ENCODE peak calls at places on chromosomes 4 and X, in eight cellular contexts. D, Z, X, N, L, Y, U and K are unnamed samples.

GRCh38 chr4:64890131-64890710 is 481.0 kb upstream of the TECRL start:
- DNase-seq in X (no peak), L (no peak), D (no peak), U (no peak), N (no peak), Z (no peak), Y (no peak), K (no peak)

GRCh38 chr4:145679520-145679919 is 426 bp upstream of the C4orf51 start:
- DNase-seq in Z (no peak), D (no peak), Y (peak; percentile 43), N (peak; percentile 66), U (peak; percentile 25), X (no peak), L (no peak), K (no peak)

GRCh38 chr4:2061208-2062131 is 2.3 kb downstream of the NAT8L start:
- DNase-seq in X (no peak), D (no peak), L (no peak), U (no peak), N (no peak), Y (no peak), Z (no peak), K (no peak)

GRCh38 chrX:132615396-132616131 is 126.7 kb upstream of the MBNL3 start:
- DNase-seq in Y (peak; percentile 29), Z (peak; percentile 70), N (peak; percentile 34), D (peak; percentile 52), L (peak; percentile 63), X (no peak), U (peak; percentile 44), K (no peak)

GRCh38 chr4:78656968-78657445 is 105.4 kb downstream of the ANXA3 start:
- DNase-seq in Z (no peak), Y (no peak), X (no peak), D (peak; percentile 62), U (no peak), L (no peak), N (peak; percentile 81), K (no peak)

GRCh38 chrX:151697537-151697936 is 2.3 kb downstream of the PRRG3 start:
- DNase-seq in Z (no peak), L (no peak), Y (no peak), X (no peak), U (no peak), N (no peak), D (no peak), K (no peak)

GRCh38 chr4:15652191-15652590 is 3.0 kb downstream of the FBXL5 start:
- DNase-seq in X (no peak), Z (no peak), N (peak; percentile 14), D (no peak), Y (no peak), L (no peak), U (no peak), K (no peak)

GRCh38 chr4:99038213-99038612 is 42.7 kb downstream of the METAP1 start:
- DNase-seq in N (no peak), L (no peak), X (no peak), U (no peak), D (no peak), Y (no peak), Z (no peak), K (no peak)

GRCh38 chr4:112865443-112865842 is 184.0 kb upstream of the ANK2 start:
- DNase-seq in D (no peak), U (no peak), X (no peak), L (no peak), Y (no peak), Z (no peak), N (no peak), K (no peak)

GRCh38 chrX:57178605-57179004 is 41.4 kb upstream of the SPIN2A start:
- DNase-seq in U (no peak), N (no peak), Y (no peak), L (no peak), X (no peak), D (no peak), Z (no peak), K (no peak)

GRCh38 chr4:73259552-73260140 is 1.0 kb upstream of the ANKRD17 start:
- DNase-seq in Y (no peak), X (no peak), Z (peak; percentile 21), L (no peak), D (peak; percentile 42), U (peak; percentile 9), N (no peak), K (no peak)

GRCh38 chr4:113725963-113726362 is 35.6 kb downstream of the CAMK2D start:
- DNase-seq in L (no peak), Z (no peak), N (no peak), U (no peak), Y (no peak), X (no peak), D (no peak), K (no peak)

GRCh38 chr4:8850074-8850829 is 21.4 kb downstream of the HMX1 start:
- DNase-seq in X (no peak), U (no peak), L (peak; percentile 39), Z (no peak), D (no peak), Y (no peak), N (no peak), K (no peak)

GRCh38 chr4:168812806-168813205 is 197.2 kb downstream of the CBR4 start:
- DNase-seq in D (no peak), Z (peak; percentile 45), L (no peak), Y (no peak), U (no peak), X (no peak), N (no peak), K (no peak)
- TF ChIP-seq EZH2 in D (no peak), Z (no peak), L (no peak), Y (no peak), U (no peak), X (no peak), N (no peak), K (no peak)

DNA sequence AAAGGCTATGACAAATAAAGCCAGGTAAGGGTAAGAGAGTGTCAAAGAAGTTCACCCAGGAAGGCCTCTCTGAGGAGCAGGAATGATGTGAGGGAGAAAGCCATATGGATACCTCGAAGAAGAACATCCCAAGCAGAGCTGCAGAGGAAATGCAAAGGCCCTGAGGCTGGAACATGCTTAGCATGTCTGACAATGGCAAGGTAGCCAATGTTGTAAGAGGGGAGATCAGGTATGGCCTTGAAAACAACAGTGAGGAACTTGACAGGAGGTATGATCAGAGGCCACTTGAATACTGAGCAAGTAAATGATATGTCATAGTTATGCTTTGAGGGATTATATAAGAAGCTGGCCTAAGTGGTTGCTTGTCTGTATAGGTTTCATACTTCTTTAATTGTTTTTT is 3.8 kb downstream of the SCFD2 start:
- DNase-seq in D (no peak), U (no peak), Y (no peak), X (no peak), N (no peak), L (no peak), Z (no peak), K (no peak)
- H3K4me3 ChIP-seq in D (no peak overlapping the region), U (no peak overlapping the region), Y (no peak overlapping the region), X (peak overlapping the region; percentile 54), N (no peak overlapping the region), L (no peak overlapping the region), Z (no peak overlapping the region), K (no peak overlapping the region)

GRCh38 chr4:53716011-53716410 is 124.7 kb upstream of the LNX1 start:
- DNase-seq in U (no peak), D (no peak), L (no peak), Z (no peak), X (no peak), Y (no peak), N (no peak), K (no peak)

GRCh38 chr4:53716471-53717063 is 125.3 kb upstream of the LNX1 start:
- DNase-seq in Y (no peak), L (no peak), Z (no peak), N (no peak), U (no peak), X (no peak), D (no peak), K (no peak)

GRCh38 chr4:53713296-53713695 is 122.0 kb upstream of the LNX1 start:
- DNase-seq in D (no peak), U (no peak), Z (no peak), N (no peak), L (no peak), X (no peak), Y (no peak), K (no peak)

GRCh38 chr4:53713767-53714166 is 122.5 kb upstream of the LNX1 start:
- DNase-seq in L (no peak), Y (no peak), U (no peak), Z (no peak), X (no peak), N (no peak), D (no peak), K (no peak)

GRCh38 chr4:53714377-53715140 is 123.3 kb upstream of the LNX1 start:
- DNase-seq in D (no peak), N (no peak), Z (no peak), U (no peak), Y (no peak), L (no peak), X (no peak), K (no peak)
- TF ChIP-seq POLR2AphosphoS5 in D (no peak), N (no peak), Z (no peak), U (no peak), Y (no peak), L (no peak), X (no peak), K (no peak)

GRCh38 chr4:183905593-183906485 is 732 bp downstream of the STOX2 start:
- DNase-seq in U (no peak), Y (no peak), D (no peak), L (peak; percentile 87), X (no peak), N (peak; percentile 33), Z (peak; percentile 98), K (no peak)

GRCh38 chr4:183905081-183905592 is at the start of gene STOX2:
- DNase-seq in N (peak; percentile 49), X (no peak), U (peak; percentile 26), Z (peak; percentile 86), Y (no peak), L (peak; percentile 75), D (no peak), K (peak; percentile 5)

GRCh38 chr4:183906486-183906735 is 1.3 kb downstream of the STOX2 start:
- DNase-seq in U (no peak), X (no peak), Z (no peak), D (no peak), Y (no peak), L (no peak), N (no peak), K (no peak)

GRCh38 chr4:183908284-183908683 is 3.2 kb downstream of the STOX2 start:
- DNase-seq in X (no peak), N (no peak), D (no peak), Y (no peak), L (no peak), Z (no peak), U (no peak), K (no peak)

DNA sequence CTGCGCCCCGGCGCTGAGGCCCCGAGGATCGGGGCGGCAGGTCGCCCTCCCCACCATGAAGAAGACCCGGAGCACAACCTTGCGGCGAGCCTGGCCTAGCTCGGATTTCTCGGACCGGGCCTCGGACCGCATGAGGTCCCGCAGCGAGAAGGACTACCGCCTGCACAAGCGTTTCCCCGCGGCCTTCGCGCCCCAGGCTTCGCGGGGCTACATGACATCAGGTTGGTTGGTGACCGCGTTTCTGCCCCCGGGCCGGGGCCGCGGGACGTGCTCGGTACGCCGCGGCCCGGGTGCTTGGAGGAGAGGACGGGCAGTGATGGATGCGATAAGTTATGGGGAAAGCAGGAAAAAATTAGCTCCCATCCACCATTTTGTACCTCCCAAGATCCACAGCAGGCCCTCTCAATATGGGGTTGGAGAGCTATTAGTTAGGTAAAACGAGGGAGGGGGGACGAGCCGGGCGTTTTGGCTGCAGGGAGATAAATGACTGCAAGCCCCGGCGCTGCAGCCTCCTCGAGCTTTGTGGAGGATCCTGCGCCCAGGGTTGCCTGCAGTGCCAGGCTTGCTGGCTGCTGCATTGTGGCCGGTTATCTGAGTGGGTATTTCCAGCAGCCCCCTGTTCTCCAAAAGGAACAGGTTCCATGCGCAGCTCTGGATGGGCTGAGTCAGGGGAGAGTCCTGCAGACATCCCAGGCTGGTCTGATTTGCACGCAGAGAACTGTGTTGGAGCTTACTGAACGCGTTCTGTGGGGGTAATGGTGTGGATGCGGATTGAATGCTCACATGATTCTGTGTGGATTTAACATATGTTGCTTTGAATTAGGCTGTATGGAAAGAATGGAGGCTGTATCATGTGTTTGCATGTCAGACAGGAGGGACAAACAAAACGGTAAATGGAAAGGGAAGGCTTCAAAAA is 1.9 kb downstream of the STOX2 start:
- DNase-seq in X (no peak), U (no peak), Y (no peak), N (no peak), Z (peak; percentile 74), L (peak; percentile 66), D (no peak), K (no peak)
- TF ChIP-seq EZH2 in X (peak; percentile 68), U (no peak), Y (no peak), N (peak; percentile 57), Z (no peak), L (peak; percentile 61), D (no peak), K (no peak)